ENCODE peak calls at places on chromosomes 3 and 15, in seven cellular contexts. F, B, I, L, V, T and W are unnamed samples.

GRCh38 chr15:33735637-33736247 is 232.6 kb upstream of the CHRM5 start:
- DNase-seq in F (peak), B (peak), I (peak), L (peak), V (peak), T (peak), W (peak)

GRCh38 chr3:20340324-20340928 is 154.4 kb upstream of the SGO1 start:
- DNase-seq in F (peak), B (peak), I (peak), L (peak), V (peak), T (peak), W (peak)

GRCh38 chr3:37628711-37629301 is 232.9 kb upstream of the CTDSPL start:
- DNase-seq in F (no peak), B (no peak), I (no peak), L (no peak), V (no peak), T (no peak), W (no peak)

GRCh38 chr15:41790756-41791546 is 16.7 kb downstream of the MAPKBP1 start:
- DNase-seq in F (peak), B (peak), I (peak), L (peak), V (no peak), T (peak), W (no peak)

GRCh38 chr15:23415321-23415865 is 31.6 kb downstream of the GOLGA6L2 start:
- DNase-seq in F (no peak), B (no peak), I (no peak), L (no peak), V (no peak), T (no peak), W (no peak)

GRCh38 chr15:63950911-63951481 is 95.3 kb downstream of the DAPK2 start:
- DNase-seq in F (peak), B (peak), I (peak), L (no peak), V (no peak), T (no peak), W (no peak)

GRCh38 chr3:116020495-116020894 is 397.2 kb downstream of the GAP43 start:
- DNase-seq in F (peak), B (peak), I (no peak), L (no peak), V (no peak), T (no peak), W (no peak)

GRCh38 chr3:157858821-157859220 is 247.4 kb downstream of the SHOX2 start:
- DNase-seq in F (peak), B (no peak), I (peak), L (no peak), V (no peak), T (no peak), W (no peak)

GRCh38 chr3:44805960-44806359 is 44.4 kb downstream of the KIF15 start:
- DNase-seq in F (no peak), B (no peak), I (no peak), L (no peak), V (no peak), T (peak), W (no peak)
- TF ChIP-seq EZH2 in F (no peak), B (no peak), I (no peak), L (no peak), V (no peak), T (no peak), W (no peak)

GRCh38 chr15:56445746-56446145 is 19.2 kb downstream of the MNS1 start:
- DNase-seq in F (no peak), B (no peak), I (no peak), L (no peak), V (no peak), T (no peak), W (no peak)
- H3K27ac ChIP-seq in F (no peak), B (no peak), I (no peak), L (no peak), V (no peak), T (no peak), W (no peak)

DNA sequence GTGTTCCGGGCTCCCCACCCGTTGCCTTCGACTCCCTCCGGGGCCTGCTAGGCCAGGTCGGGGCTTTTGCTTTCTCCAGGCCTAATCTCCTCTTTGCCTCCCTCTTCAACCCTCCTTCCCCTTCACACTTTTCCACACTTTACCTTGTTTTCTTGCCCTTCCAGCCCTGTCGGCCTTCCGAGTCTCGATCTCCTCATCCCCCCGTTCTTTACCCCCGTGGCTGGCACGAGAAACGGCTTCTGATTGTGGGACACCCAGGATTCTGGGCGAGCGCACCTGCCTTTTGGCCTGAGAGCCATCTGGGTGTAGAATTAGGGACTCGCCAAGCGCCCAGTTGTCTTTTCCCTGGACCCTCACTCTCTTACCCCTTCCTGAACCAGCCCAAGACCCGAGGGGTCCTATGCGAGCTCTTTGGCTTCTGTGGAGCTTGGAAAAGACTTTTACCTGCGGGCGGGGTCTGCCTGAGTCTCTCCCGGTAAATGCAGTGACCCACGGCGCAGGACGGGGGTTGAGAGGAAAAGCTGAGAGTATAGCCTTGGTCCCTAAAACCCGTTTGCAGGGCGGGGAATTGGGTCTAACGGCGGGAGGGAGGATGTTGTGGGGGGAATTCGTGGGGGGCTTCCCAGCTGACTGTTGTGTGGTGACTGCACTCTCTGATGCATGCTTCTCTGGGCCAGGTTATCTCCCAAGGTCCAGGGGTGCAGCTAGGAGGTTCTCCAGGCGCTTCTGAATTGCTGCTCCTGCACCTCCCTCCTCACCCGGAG is 5.5 kb upstream of the ONECUT1 start:
- DNase-seq in F (no peak), B (no peak), I (no peak), L (no peak), V (no peak), T (peak), W (no peak)
- TF ChIP-seq EZH2 in F (peak), B (peak), I (peak), L (peak), V (no peak), T (peak), W (peak)

DNA sequence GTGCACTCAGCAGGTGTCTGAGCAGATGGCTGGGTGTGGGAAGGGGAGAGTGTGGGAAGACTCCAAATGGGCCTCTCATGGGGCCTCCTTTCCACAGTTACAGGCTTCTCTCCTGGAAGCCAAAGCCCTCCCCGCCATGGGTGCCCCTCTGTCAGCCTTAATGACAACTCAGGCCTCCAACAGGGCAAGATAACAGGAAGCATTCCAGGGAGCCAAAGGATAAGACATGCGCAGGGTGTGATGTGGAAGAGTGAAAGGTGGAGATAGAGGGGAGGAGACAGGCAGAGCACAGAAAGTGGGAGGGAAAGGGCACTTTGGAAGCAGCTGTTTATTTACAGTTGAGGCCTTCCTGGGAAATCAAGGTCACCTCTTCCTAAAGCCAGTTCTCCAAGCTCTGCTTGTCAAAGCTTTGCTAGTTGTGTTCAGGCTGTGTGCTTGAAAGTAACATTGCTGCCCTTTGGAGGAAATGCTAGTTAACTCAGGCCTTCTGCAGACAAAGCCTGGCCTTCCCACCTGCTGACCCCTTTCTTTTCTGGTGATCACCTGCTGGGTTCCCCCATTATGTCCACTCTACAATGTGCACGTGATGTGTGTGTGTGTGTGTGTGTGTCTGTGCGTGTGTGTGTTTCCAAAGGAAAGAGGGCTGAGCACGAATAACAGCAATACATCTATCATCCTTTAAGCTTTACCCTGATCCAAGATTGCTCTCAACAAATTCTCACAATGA is 35.2 kb upstream of the SMAD3 start:
- DNase-seq in F (no peak), B (no peak), I (no peak), L (no peak), V (no peak), T (peak), W (no peak)
- H3K27ac ChIP-seq in F (no peak), B (no peak), I (no peak), L (no peak), V (no peak), T (peak), W (no peak)

DNA sequence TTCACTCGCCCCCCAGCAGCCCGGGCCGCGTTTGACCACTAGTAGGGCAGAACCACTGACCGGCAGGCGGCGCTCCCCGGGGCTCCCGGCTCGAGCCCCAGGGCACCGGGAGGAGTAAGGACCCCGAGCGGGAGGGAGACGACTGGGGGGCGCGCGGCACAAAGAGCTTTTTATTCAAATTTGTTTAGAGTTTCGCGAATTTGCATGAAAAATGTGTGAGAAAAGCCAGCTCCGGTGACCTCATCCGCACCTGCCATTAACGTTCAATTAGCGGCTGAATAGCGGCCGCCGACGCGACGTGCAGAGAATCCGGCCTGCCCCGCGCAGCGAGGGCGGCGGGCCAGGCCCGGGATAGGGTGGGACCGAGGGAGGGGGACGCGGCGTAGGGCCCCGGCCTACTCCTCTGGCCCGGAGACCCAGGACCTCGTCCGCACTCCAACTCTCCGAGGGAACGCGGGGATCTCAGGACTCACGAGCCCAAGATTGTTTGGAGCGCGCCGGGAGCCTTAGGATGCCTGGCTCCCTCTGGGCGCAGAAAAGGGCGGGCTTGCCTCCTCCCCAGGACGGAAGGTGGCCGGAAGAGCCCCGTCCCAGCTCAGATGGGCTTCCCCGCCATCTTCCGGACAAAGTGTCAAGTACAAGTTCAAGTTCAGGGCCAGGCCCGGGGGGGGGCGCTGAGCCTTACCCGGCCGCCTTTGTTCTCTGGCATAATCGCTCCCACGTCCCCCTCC is 64.9 kb upstream of the POLG start:
- DNase-seq in F (peak), B (peak), I (peak), L (peak), V (peak), T (peak), W (peak)
- TF ChIP-seq EZH2 in F (peak), B (peak), I (no peak), L (no peak), V (no peak), T (peak), W (no peak)

GRCh38 chr3:30688776-30689175 is 82.4 kb downstream of the TGFBR2 start:
- DNase-seq in F (no peak), B (peak), I (no peak), L (peak), V (no peak), T (no peak), W (no peak)
- H3K27ac ChIP-seq in F (peak), B (peak), I (peak), L (peak), V (no peak), T (no peak), W (peak)

GRCh38 chr3:112687621-112688020 is 46.7 kb upstream of the CCDC80 start:
- DNase-seq in F (no peak), B (no peak), I (no peak), L (no peak), V (no peak), T (no peak), W (no peak)

GRCh38 chr3:112685435-112685834 is 44.5 kb upstream of the CCDC80 start:
- DNase-seq in F (peak), B (peak), I (peak), L (no peak), V (no peak), T (no peak), W (no peak)

GRCh38 chr3:112685956-112686355 is 45.0 kb upstream of the CCDC80 start:
- DNase-seq in F (peak), B (no peak), I (no peak), L (no peak), V (no peak), T (no peak), W (no peak)

GRCh38 chr3:112687214-112687613 is 46.3 kb upstream of the CCDC80 start:
- DNase-seq in F (no peak), B (no peak), I (peak), L (no peak), V (no peak), T (no peak), W (no peak)

GRCh38 chr3:112686360-112686759 is 45.4 kb upstream of the CCDC80 start:
- DNase-seq in F (no peak), B (no peak), I (no peak), L (no peak), V (no peak), T (peak), W (no peak)
- TF ChIP-seq EZH2 in F (no peak), B (no peak), I (no peak), L (no peak), V (no peak), T (no peak), W (no peak)

DNA sequence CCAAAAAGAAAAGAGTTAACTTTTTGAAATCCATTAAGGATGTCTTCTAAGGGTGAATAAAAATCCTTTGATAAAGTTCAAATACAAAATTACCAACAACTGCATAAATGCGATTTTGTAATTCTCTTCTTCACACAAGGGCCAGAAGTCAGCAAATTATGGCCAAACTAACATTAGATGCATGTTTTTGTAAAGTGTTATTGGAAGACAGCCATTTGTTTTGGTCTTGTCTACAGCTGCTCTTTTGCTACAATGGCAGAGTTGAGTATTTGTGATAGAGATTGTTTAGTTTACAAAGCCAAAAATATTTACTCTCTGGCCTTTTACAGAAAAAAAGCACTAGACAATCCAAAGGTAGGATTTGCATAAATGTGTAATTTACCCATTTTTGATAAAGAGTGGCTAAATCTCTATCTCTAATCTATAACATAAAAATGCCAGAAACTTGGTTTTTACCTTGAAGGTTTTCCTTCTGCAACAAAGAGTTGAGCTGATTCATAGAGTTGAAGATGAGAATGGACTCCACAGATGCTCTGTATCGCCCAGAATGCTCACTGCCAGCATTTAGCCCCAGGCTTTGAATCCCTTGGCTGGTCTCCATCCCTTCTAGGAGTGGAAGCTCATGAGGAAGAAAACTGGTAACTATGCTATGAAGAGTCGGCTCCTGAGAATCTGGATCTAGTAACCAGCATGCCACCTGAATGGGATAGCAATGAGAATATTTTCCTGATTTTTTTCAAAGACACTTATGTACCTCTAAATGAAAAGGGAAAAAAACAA is 64.5 kb downstream of the POLQ start:
- DNase-seq in F (peak), B (peak), I (peak), L (no peak), V (no peak), T (no peak), W (no peak)
- H3K27ac ChIP-seq in F (peak), B (peak), I (no peak), L (no peak), V (no peak), T (no peak), W (no peak)

DNA sequence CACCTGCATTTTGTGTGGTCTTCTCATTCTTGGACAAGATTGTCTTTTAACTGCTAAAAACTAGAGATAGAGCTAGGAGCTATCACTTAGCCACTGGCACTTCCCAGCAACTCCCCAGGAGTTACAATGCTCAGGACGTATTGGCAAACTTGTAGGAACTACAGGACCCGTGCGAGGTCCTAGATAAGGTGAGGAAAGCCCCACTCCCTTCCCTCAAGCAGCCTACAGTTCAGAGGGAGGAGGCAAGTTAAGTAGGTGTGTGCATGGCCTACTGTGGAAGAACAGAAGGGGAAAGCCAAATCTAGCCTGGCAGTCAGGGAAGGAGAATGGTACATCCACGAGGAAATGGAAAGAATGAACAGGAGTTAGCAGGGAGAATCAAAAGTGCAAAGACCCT is 504.8 kb upstream of the PROK2 start:
- DNase-seq in F (no peak), B (no peak), I (no peak), L (no peak), V (no peak), T (no peak), W (no peak)
- TF ChIP-seq EZH2 in F (no peak), B (no peak), I (no peak), L (no peak), V (no peak), T (no peak), W (no peak)

DNA sequence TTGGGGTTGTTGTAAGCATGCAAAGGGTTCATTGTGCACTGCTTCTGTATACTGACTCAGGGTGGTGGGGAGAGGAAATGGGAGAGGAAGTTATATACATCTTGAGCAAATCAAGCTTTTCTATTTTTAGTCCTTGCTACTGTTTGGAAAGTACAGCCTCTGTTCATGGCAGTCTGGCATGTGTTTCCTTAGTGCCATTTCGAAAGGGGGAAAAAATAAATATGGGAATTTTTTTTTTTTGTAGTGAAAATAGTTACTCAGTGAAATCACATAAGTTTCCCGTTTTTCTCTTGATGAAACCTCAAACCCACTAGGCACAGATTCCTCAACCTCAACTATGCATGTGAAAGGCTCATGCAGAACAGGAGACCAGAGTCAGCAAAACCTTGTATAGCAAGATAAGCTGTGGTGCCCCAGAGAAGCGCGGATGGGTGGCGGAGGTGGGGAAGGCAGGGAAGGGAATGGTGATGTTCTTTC is 353.3 kb downstream of the LPP start:
- DNase-seq in F (peak), B (peak), I (no peak), L (no peak), V (no peak), T (peak), W (peak)
- H3K27ac ChIP-seq in F (peak), B (peak), I (no peak), L (no peak), V (no peak), T (peak), W (peak)